ENCODE peak calls at places on chromosome 21, in seven cellular contexts. One of them, this sample, is unnamed.

GRCh38 chr21:38136201-38136600 is 120.6 kb upstream of the KCNJ15 start:
- DNase-seq in left lung: peak; percentile 47
- DNase-seq in Kasumi-1: no peak
- DNase-seq in stimulated activated CD4-positive, alpha-beta T cell treated with anti-CD3 and anti-CD28 coated beads, Interleukin-12 subunit alpha, Interleukin-12 subunit beta, amount 100 ng/mL, for 4 hours: no peak
- DNase-seq in stimulated activated CD8-positive, alpha-beta memory T cell treated with anti-CD3 and anti-CD28 coated beads, Interleukin-7, amount 100 ng/mL, for 24 hours: no peak
- DNase-seq in NCI-H2029: peak; percentile 57
- DNase-seq in activated naive CD8-positive, alpha-beta T cell treated with anti-CD3 and anti-CD28 coated beads, Interleukin-2, amount 50 U/mL, for 24 hours: no peak
- DNase-seq in this sample: no peak

GRCh38 chr21:38921511-38922215 is 115.9 kb downstream of the ETS2 start:
- DNase-seq in left lung: no peak
- DNase-seq in Kasumi-1: no peak
- DNase-seq in stimulated activated CD4-positive, alpha-beta T cell treated with anti-CD3 and anti-CD28 coated beads, Interleukin-12 subunit alpha, Interleukin-12 subunit beta, amount 100 ng/mL, for 4 hours: no peak
- DNase-seq in stimulated activated CD8-positive, alpha-beta memory T cell treated with anti-CD3 and anti-CD28 coated beads, Interleukin-7, amount 100 ng/mL, for 24 hours: no peak
- DNase-seq in NCI-H2029: no peak
- DNase-seq in activated naive CD8-positive, alpha-beta T cell treated with anti-CD3 and anti-CD28 coated beads, Interleukin-2, amount 50 U/mL, for 24 hours: no peak
- DNase-seq in this sample: no peak

GRCh38 chr21:36818051-36818450 is 119.1 kb downstream of the SIM2 start:
- DNase-seq in left lung: no peak
- DNase-seq in Kasumi-1: no peak
- DNase-seq in stimulated activated CD4-positive, alpha-beta T cell treated with anti-CD3 and anti-CD28 coated beads, Interleukin-12 subunit alpha, Interleukin-12 subunit beta, amount 100 ng/mL, for 4 hours: no peak
- DNase-seq in stimulated activated CD8-positive, alpha-beta memory T cell treated with anti-CD3 and anti-CD28 coated beads, Interleukin-7, amount 100 ng/mL, for 24 hours: no peak
- DNase-seq in NCI-H2029: no peak
- DNase-seq in activated naive CD8-positive, alpha-beta T cell treated with anti-CD3 and anti-CD28 coated beads, Interleukin-2, amount 50 U/mL, for 24 hours: no peak
- DNase-seq in this sample: no peak

GRCh38 chr21:33736569-33736968 is 94.3 kb downstream of the ITSN1 start:
- DNase-seq in left lung: no peak
- DNase-seq in Kasumi-1: no peak
- DNase-seq in stimulated activated CD4-positive, alpha-beta T cell treated with anti-CD3 and anti-CD28 coated beads, Interleukin-12 subunit alpha, Interleukin-12 subunit beta, amount 100 ng/mL, for 4 hours: no peak
- DNase-seq in stimulated activated CD8-positive, alpha-beta memory T cell treated with anti-CD3 and anti-CD28 coated beads, Interleukin-7, amount 100 ng/mL, for 24 hours: no peak
- DNase-seq in NCI-H2029: no peak
- DNase-seq in activated naive CD8-positive, alpha-beta T cell treated with anti-CD3 and anti-CD28 coated beads, Interleukin-2, amount 50 U/mL, for 24 hours: no peak
- DNase-seq in this sample: no peak

GRCh38 chr21:41821756-41822431 is 55.0 kb upstream of the RIPK4 start:
- DNase-seq in left lung: no peak
- DNase-seq in Kasumi-1: no peak
- DNase-seq in stimulated activated CD4-positive, alpha-beta T cell treated with anti-CD3 and anti-CD28 coated beads, Interleukin-12 subunit alpha, Interleukin-12 subunit beta, amount 100 ng/mL, for 4 hours: no peak
- DNase-seq in stimulated activated CD8-positive, alpha-beta memory T cell treated with anti-CD3 and anti-CD28 coated beads, Interleukin-7, amount 100 ng/mL, for 24 hours: no peak
- DNase-seq in NCI-H2029: no peak
- DNase-seq in activated naive CD8-positive, alpha-beta T cell treated with anti-CD3 and anti-CD28 coated beads, Interleukin-2, amount 50 U/mL, for 24 hours: no peak
- DNase-seq in this sample: no peak

GRCh38 chr21:44047996-44048560 is 36.0 kb downstream of the TRAPPC10 start:
- DNase-seq in left lung: no peak
- DNase-seq in Kasumi-1: no peak
- DNase-seq in stimulated activated CD4-positive, alpha-beta T cell treated with anti-CD3 and anti-CD28 coated beads, Interleukin-12 subunit alpha, Interleukin-12 subunit beta, amount 100 ng/mL, for 4 hours: no peak
- DNase-seq in stimulated activated CD8-positive, alpha-beta memory T cell treated with anti-CD3 and anti-CD28 coated beads, Interleukin-7, amount 100 ng/mL, for 24 hours: no peak
- DNase-seq in NCI-H2029: no peak
- DNase-seq in activated naive CD8-positive, alpha-beta T cell treated with anti-CD3 and anti-CD28 coated beads, Interleukin-2, amount 50 U/mL, for 24 hours: no peak
- DNase-seq in this sample: no peak

GRCh38 chr21:42786884-42787283 is 92.5 kb downstream of the WDR4 start:
- DNase-seq in left lung: no peak
- DNase-seq in Kasumi-1: no peak
- DNase-seq in stimulated activated CD4-positive, alpha-beta T cell treated with anti-CD3 and anti-CD28 coated beads, Interleukin-12 subunit alpha, Interleukin-12 subunit beta, amount 100 ng/mL, for 4 hours: no peak
- DNase-seq in stimulated activated CD8-positive, alpha-beta memory T cell treated with anti-CD3 and anti-CD28 coated beads, Interleukin-7, amount 100 ng/mL, for 24 hours: no peak
- DNase-seq in NCI-H2029: no peak
- DNase-seq in activated naive CD8-positive, alpha-beta T cell treated with anti-CD3 and anti-CD28 coated beads, Interleukin-2, amount 50 U/mL, for 24 hours: no peak
- DNase-seq in this sample: no peak

GRCh38 chr21:38817371-38818335 is 11.9 kb downstream of the ETS2 start:
- DNase-seq in left lung: no peak
- DNase-seq in Kasumi-1: no peak
- DNase-seq in stimulated activated CD4-positive, alpha-beta T cell treated with anti-CD3 and anti-CD28 coated beads, Interleukin-12 subunit alpha, Interleukin-12 subunit beta, amount 100 ng/mL, for 4 hours: no peak
- DNase-seq in stimulated activated CD8-positive, alpha-beta memory T cell treated with anti-CD3 and anti-CD28 coated beads, Interleukin-7, amount 100 ng/mL, for 24 hours: no peak
- DNase-seq in NCI-H2029: no peak
- DNase-seq in activated naive CD8-positive, alpha-beta T cell treated with anti-CD3 and anti-CD28 coated beads, Interleukin-2, amount 50 U/mL, for 24 hours: no peak
- DNase-seq in this sample: no peak